ENCODE peak calls at places on chromosomes 12 and 14, in five cellular contexts. One of them, this sample, is unnamed.

GRCh38 chr12:62466596-62467411 is at the start of gene MON2:
- DNase-seq in pancreas: peak
- DNase-seq in HTR-8/SVneo: peak
- DNase-seq in heart right ventricle: peak
- DNase-seq in T-helper 9 cell: peak
- DNase-seq in this sample: peak

GRCh38 chr12:47819902-47820630 is at the start of gene HDAC7:
- DNase-seq in heart right ventricle: peak
- DNase-seq in T-helper 9 cell: peak
- DNase-seq in HTR-8/SVneo: peak
- DNase-seq in pancreas: peak
- DNase-seq in this sample: peak

GRCh38 chr12:96091833-96092232 is 56.4 kb upstream of the LTA4H start:
- DNase-seq in T-helper 9 cell: no peak
- DNase-seq in heart right ventricle: no peak
- DNase-seq in pancreas: no peak
- DNase-seq in HTR-8/SVneo: no peak
- DNase-seq in this sample: no peak

GRCh38 chr12:28110329-28110728 is 79.9 kb upstream of the CCDC91 start:
- DNase-seq in HTR-8/SVneo: no peak
- DNase-seq in pancreas: no peak
- DNase-seq in T-helper 9 cell: no peak
- DNase-seq in heart right ventricle: no peak
- DNase-seq in this sample: no peak

GRCh38 chr12:95548539-95549391 is 2.5 kb downstream of the USP44 start:
- DNase-seq in heart right ventricle: peak
- DNase-seq in T-helper 9 cell: peak
- DNase-seq in HTR-8/SVneo: peak
- DNase-seq in pancreas: peak
- DNase-seq in this sample: peak

GRCh38 chr12:47835017-47835830 is 15.5 kb upstream of the HDAC7 start:
- DNase-seq in heart right ventricle: no peak
- DNase-seq in HTR-8/SVneo: no peak
- DNase-seq in T-helper 9 cell: no peak
- DNase-seq in pancreas: no peak
- DNase-seq in this sample: no peak

GRCh38 chr12:20132818-20133217 is 235.5 kb upstream of the PDE3A start:
- DNase-seq in HTR-8/SVneo: no peak
- DNase-seq in heart right ventricle: no peak
- DNase-seq in pancreas: no peak
- DNase-seq in T-helper 9 cell: no peak
- DNase-seq in this sample: no peak

GRCh38 chr12:6606331-6607131 is 648 bp downstream of the CHD4 start:
- DNase-seq in T-helper 9 cell: peak
- DNase-seq in pancreas: peak
- DNase-seq in HTR-8/SVneo: peak
- DNase-seq in heart right ventricle: peak
- DNase-seq in this sample: peak

GRCh38 chr12:124764451-124764850 is 99.2 kb downstream of the SCARB1 start:
- DNase-seq in HTR-8/SVneo: no peak
- DNase-seq in T-helper 9 cell: no peak
- DNase-seq in pancreas: no peak
- DNase-seq in heart right ventricle: no peak
- DNase-seq in this sample: peak

GRCh38 chr14:73460691-73461127 is 2.4 kb upstream of the NUMB start:
- DNase-seq in pancreas: no peak
- DNase-seq in HTR-8/SVneo: no peak
- DNase-seq in heart right ventricle: peak
- DNase-seq in T-helper 9 cell: no peak
- DNase-seq in this sample: no peak

GRCh38 chr14:88281447-88281846 is 41.6 kb downstream of the KCNK10 start:
- DNase-seq in T-helper 9 cell: no peak
- DNase-seq in HTR-8/SVneo: no peak
- DNase-seq in heart right ventricle: no peak
- DNase-seq in pancreas: no peak
- DNase-seq in this sample: no peak

GRCh38 chr12:71124833-71125460 is 32.9 kb downstream of the TSPAN8 start:
- DNase-seq in pancreas: no peak
- DNase-seq in HTR-8/SVneo: no peak
- DNase-seq in T-helper 9 cell: no peak
- DNase-seq in heart right ventricle: no peak
- DNase-seq in this sample: no peak

GRCh38 chr14:62123959-62124358 is 361.7 kb downstream of the SNAPC1 start:
- DNase-seq in T-helper 9 cell: no peak
- DNase-seq in HTR-8/SVneo: no peak
- DNase-seq in heart right ventricle: no peak
- DNase-seq in pancreas: no peak
- DNase-seq in this sample: no peak

GRCh38 chr12:71854594-71854993 is 15.0 kb downstream of the TBC1D15 start:
- DNase-seq in HTR-8/SVneo: no peak
- DNase-seq in pancreas: no peak
- DNase-seq in heart right ventricle: no peak
- DNase-seq in T-helper 9 cell: no peak
- DNase-seq in this sample: no peak

GRCh38 chr12:54429014-54429471 is 10.0 kb upstream of the ITGA5 start:
- DNase-seq in HTR-8/SVneo: no peak
- DNase-seq in heart right ventricle: no peak
- DNase-seq in pancreas: no peak
- DNase-seq in T-helper 9 cell: no peak
- DNase-seq in this sample: no peak

GRCh38 chr12:46938071-46938678 is 112.4 kb upstream of the SLC38A4 start:
- DNase-seq in heart right ventricle: no peak
- DNase-seq in T-helper 9 cell: no peak
- DNase-seq in pancreas: no peak
- DNase-seq in HTR-8/SVneo: no peak
- DNase-seq in this sample: no peak

GRCh38 chr12:113346387-113346786 is 11.5 kb upstream of the SLC8B1 start:
- DNase-seq in pancreas: no peak
- DNase-seq in HTR-8/SVneo: no peak
- DNase-seq in heart right ventricle: no peak
- DNase-seq in T-helper 9 cell: no peak
- DNase-seq in this sample: no peak

GRCh38 chr12:65123435-65124063 is 2.4 kb upstream of the WIF1 start:
- DNase-seq in T-helper 9 cell: no peak
- DNase-seq in heart right ventricle: no peak
- DNase-seq in pancreas: no peak
- DNase-seq in HTR-8/SVneo: peak
- DNase-seq in this sample: no peak

GRCh38 chr14:74517731-74518130 is 24.2 kb downstream of the ISCA2 start:
- DNase-seq in T-helper 9 cell: no peak
- DNase-seq in pancreas: no peak
- DNase-seq in heart right ventricle: no peak
- DNase-seq in HTR-8/SVneo: no peak
- DNase-seq in this sample: peak

GRCh38 chr12:95796982-95797289 is 6.4 kb upstream of the NTN4 start:
- DNase-seq in heart right ventricle: no peak
- DNase-seq in HTR-8/SVneo: no peak
- DNase-seq in T-helper 9 cell: no peak
- DNase-seq in pancreas: no peak
- DNase-seq in this sample: no peak

GRCh38 chr14:59277659-59278058 is 89.2 kb downstream of the DAAM1 start:
- DNase-seq in T-helper 9 cell: no peak
- DNase-seq in pancreas: no peak
- DNase-seq in heart right ventricle: no peak
- DNase-seq in HTR-8/SVneo: no peak
- DNase-seq in this sample: no peak